ENCODE peak calls at places on chromosomes 1 and 21, in eight cellular contexts. S is brain microvascular endothelial cell, K is H54, I is A172, O is GM10248, E is heart left ventricle, R is endothelial cell, C is NCI-H774. T is an unnamed sample.

GRCh38 chr1:151908228-151908691 is 1.1 kb downstream of the THEM4 start:
- DNase-seq in S (no peak), K (no peak), I (no peak), O (no peak), E (no peak), R (no peak), C (no peak), T (no peak)

GRCh38 chr1:218207194-218207593 is 77.9 kb upstream of the RRP15 start:
- DNase-seq in S (no peak), K (no peak), I (peak; percentile 18), O (no peak), E (no peak), R (no peak), C (no peak), T (no peak)

GRCh38 chr1:111015222-111015621 is 51.5 kb upstream of the LRIF1 start:
- DNase-seq in S (no peak), K (no peak), I (no peak), O (no peak), E (no peak), R (no peak), C (no peak), T (no peak)

GRCh38 chr1:151958959-151959358 is 34.7 kb downstream of the S100A10 start:
- DNase-seq in S (no peak), K (no peak), I (no peak), O (no peak), E (no peak), R (no peak), C (no peak), T (no peak)

GRCh38 chr1:10419351-10419750 is 10.9 kb upstream of the CENPS start:
- DNase-seq in S (no peak), K (no peak), I (no peak), O (no peak), E (no peak), R (no peak), C (no peak), T (no peak)

GRCh38 chr1:20723159-20723536 is 5.3 kb upstream of the KIF17 start:
- DNase-seq in S (no peak), K (no peak), I (no peak), O (no peak), E (no peak), R (no peak), C (no peak), T (no peak)

GRCh38 chr1:65422241-65423203 is 2.1 kb downstream of the LEPR start:
- DNase-seq in S (peak; percentile 43), K (no peak), I (peak; percentile 33), O (no peak), E (no peak), R (no peak), C (no peak), T (no peak)

GRCh38 chr1:119829636-119830035 is 18.4 kb upstream of the REG4 start:
- DNase-seq in S (no peak), K (no peak), I (no peak), O (no peak), E (no peak), R (no peak), C (peak; percentile 45), T (no peak)

GRCh38 chr1:233107130-233107529 is 156.7 kb downstream of the NTPCR start:
- DNase-seq in S (no peak), K (no peak), I (no peak), O (no peak), E (no peak), R (no peak), C (no peak), T (no peak)

GRCh38 chr1:54757833-54758232 is 6.5 kb downstream of the PARS2 start:
- DNase-seq in S (no peak), K (no peak), I (no peak), O (no peak), E (no peak), R (no peak), C (no peak), T (no peak)

GRCh38 chr1:37041483-37041882 is 7.2 kb upstream of the GRIK3 start:
- DNase-seq in S (no peak), K (no peak), I (no peak), O (no peak), E (no peak), R (no peak), C (no peak), T (no peak)

GRCh38 chr1:111140680-111140967 is 601 bp downstream of the CEPT1 start:
- DNase-seq in S (peak; percentile 30), K (peak; percentile 76), I (peak; percentile 35), O (no peak), E (no peak), R (peak; percentile 54), C (no peak), T (no peak)

GRCh38 chr1:222852326-222852725 is 37.5 kb downstream of the DISP1 start:
- DNase-seq in S (peak; percentile 84), K (no peak), I (peak; percentile 4), O (no peak), E (no peak), R (no peak), C (no peak), T (no peak)

GRCh38 chr1:79859212-79859948 is 852.9 kb upstream of the ADGRL4 start:
- DNase-seq in S (peak; percentile 32), K (peak; percentile 0), I (peak; percentile 41), O (no peak), E (no peak), R (no peak), C (no peak), T (no peak)

GRCh38 chr1:97743129-97743528 is 177.7 kb downstream of the DPYD start:
- DNase-seq in S (no peak), K (no peak), I (no peak), O (no peak), E (no peak), R (no peak), C (no peak), T (no peak)

GRCh38 chr21:44253832-44254700 is 7.6 kb downstream of the DNMT3L start:
- DNase-seq in S (no peak), K (no peak), I (peak; percentile 39), O (no peak), E (peak; percentile 19), R (no peak), C (no peak), T (no peak)

GRCh38 chr1:154614887-154615286 is 6.9 kb upstream of the ADAR start:
- DNase-seq in S (no peak), K (no peak), I (no peak), O (no peak), E (no peak), R (no peak), C (no peak), T (no peak)

GRCh38 chr1:42946120-42947009 is 12.3 kb downstream of the SLC2A1 start:
- DNase-seq in S (no peak), K (no peak), I (no peak), O (no peak), E (no peak), R (no peak), C (no peak), T (no peak)

GRCh38 chr1:52727114-52727586 is 897 bp downstream of the ZYG11B start:
- DNase-seq in S (no peak), K (no peak), I (peak; percentile 1), O (no peak), E (no peak), R (peak; percentile 11), C (no peak), T (peak; percentile 69)

GRCh38 chr1:42957880-42958487 is 684 bp downstream of the SLC2A1 start:
- DNase-seq in S (peak; percentile 23), K (peak; percentile 70), I (no peak), O (peak; percentile 90), E (peak; percentile 65), R (peak; percentile 61), C (peak; percentile 80), T (no peak)

GRCh38 chr1:6222644-6223043 is 13.1 kb downstream of the ICMT start:
- DNase-seq in S (no peak), K (no peak), I (peak; percentile 66), O (no peak), E (peak; percentile 91), R (no peak), C (no peak), T (no peak)

GRCh38 chr1:25890249-25891034 is 14.9 kb upstream of the PAQR7 start:
- DNase-seq in S (peak; percentile 22), K (no peak), I (peak; percentile 69), O (no peak), E (no peak), R (no peak), C (no peak), T (no peak)

GRCh38 chr1:11501491-11501897 is 22.5 kb downstream of the DISP3 start:
- DNase-seq in S (no peak), K (no peak), I (no peak), O (no peak), E (peak; percentile 44), R (no peak), C (no peak), T (no peak)

GRCh38 chr1:84268346-84268745 is 33.2 kb upstream of the SAMD13 start:
- DNase-seq in S (no peak), K (no peak), I (no peak), O (no peak), E (no peak), R (no peak), C (no peak), T (no peak)

GRCh38 chr1:60639287-60639686 is 443.1 kb upstream of the NFIA start:
- DNase-seq in S (no peak), K (no peak), I (no peak), O (no peak), E (no peak), R (no peak), C (no peak), T (no peak)

GRCh38 chr21:41367598-41368360 is 6.0 kb downstream of the MX2 start:
- DNase-seq in S (no peak), K (no peak), I (no peak), O (peak; percentile 84), E (no peak), R (no peak), C (no peak), T (no peak)

GRCh38 chr1:35557118-35557610 is at the start of gene KIAA0319L:
- DNase-seq in S (no peak), K (peak; percentile 77), I (peak; percentile 71), O (peak; percentile 92), E (peak; percentile 94), R (peak; percentile 68), C (peak; percentile 94), T (peak; percentile 59)

GRCh38 chr1:50846224-50846839 is 113.7 kb downstream of the FAF1 start:
- DNase-seq in S (no peak), K (no peak), I (no peak), O (no peak), E (no peak), R (no peak), C (no peak), T (no peak)

GRCh38 chr1:84298688-84299535 is 2.6 kb upstream of the SAMD13 start:
- DNase-seq in S (no peak), K (no peak), I (peak; percentile 1), O (peak; percentile 64), E (peak; percentile 50), R (peak; percentile 54), C (peak; percentile 42), T (peak; percentile 59)

GRCh38 chr21:34939673-34940321 is 109.3 kb downstream of the RUNX1 start:
- DNase-seq in S (no peak), K (no peak), I (no peak), O (no peak), E (no peak), R (no peak), C (no peak), T (no peak)

GRCh38 chr1:170592591-170593111 is 60.7 kb downstream of the GORAB start:
- DNase-seq in S (no peak), K (no peak), I (no peak), O (no peak), E (no peak), R (no peak), C (no peak), T (no peak)

GRCh38 chr1:12486401-12487005 is 131.5 kb downstream of the DHRS3 start:
- DNase-seq in S (peak; percentile 83), K (no peak), I (no peak), O (no peak), E (peak; percentile 52), R (no peak), C (no peak), T (no peak)

GRCh38 chr21:41766883-41767605 is at the start of gene RIPK4:
- DNase-seq in S (no peak), K (no peak), I (no peak), O (peak; percentile 71), E (no peak), R (peak; percentile 65), C (peak; percentile 66), T (peak; percentile 73)

GRCh38 chr1:55262822-55263221 is 47.7 kb upstream of the USP24 start:
- DNase-seq in S (peak; percentile 69), K (peak; percentile 22), I (no peak), O (no peak), E (no peak), R (no peak), C (no peak), T (no peak)